ENCODE peak calls at places on chromosomes 1 and 21, in nine cellular contexts. L is cardiac fibroblast; H is mammary epithelial cell; C is breast epithelium; Y is HFFc6; A is GM06990; R is Caco-2; V is endothelial cell; E is CD4-positive, alpha-beta T cell. P is an unnamed sample.

GRCh38 chr1:231919900-231920299 is 293.3 kb downstream of the DISC1 start:
- DNase-seq in L (no peak), H (no peak), C (no peak), Y (no peak), A (no peak), R (no peak), V (no peak), E (no peak), P (no peak)

GRCh38 chr1:9877962-9878361 is 32.1 kb downstream of the CTNNBIP1 start:
- DNase-seq in L (no peak), H (peak; percentile 81), C (peak; percentile 62), Y (no peak), A (no peak), R (no peak), V (no peak), E (no peak), P (peak; percentile 75)

GRCh38 chr1:19825298-19825697 is 10.2 kb upstream of the RNF186 start:
- DNase-seq in L (no peak), H (no peak), C (no peak), Y (no peak), A (no peak), R (no peak), V (no peak), E (no peak), P (no peak)

GRCh38 chr21:44006017-44006624 is 6.0 kb upstream of the TRAPPC10 start:
- DNase-seq in L (peak; percentile 92), H (peak; percentile 88), C (no peak), Y (peak; percentile 90), A (no peak), R (no peak), V (no peak), E (no peak), P (peak; percentile 72)

GRCh38 chr21:41346758-41347157 is 15.1 kb upstream of the MX2 start:
- DNase-seq in L (no peak), H (no peak), C (no peak), Y (no peak), A (no peak), R (no peak), V (no peak), E (no peak), P (no peak)

GRCh38 chr1:116806245-116806644 is 52.0 kb downstream of the CD2 start:
- DNase-seq in L (no peak), H (no peak), C (no peak), Y (no peak), A (peak; percentile 44), R (no peak), V (no peak), E (no peak), P (no peak)

GRCh38 chr1:96362623-96363022 is 359.0 kb upstream of the PTBP2 start:
- DNase-seq in L (peak; percentile 93), H (peak; percentile 98), C (no peak), Y (peak; percentile 97), A (no peak), R (no peak), V (no peak), E (no peak), P (peak; percentile 97)

GRCh38 chr1:56908619-56909340 is 54.2 kb downstream of the C8A start:
- DNase-seq in L (peak; percentile 76), H (no peak), C (no peak), Y (no peak), A (no peak), R (no peak), V (no peak), E (no peak), P (peak; percentile 3)

GRCh38 chr1:15902882-15903281 is 55.4 kb downstream of the SPEN start:
- DNase-seq in L (peak; percentile 49), H (peak; percentile 68), C (no peak), Y (peak; percentile 88), A (no peak), R (no peak), V (no peak), E (no peak), P (no peak)

GRCh38 chr1:67888707-67889106 is 55.4 kb upstream of the GNG12 start:
- DNase-seq in L (peak; percentile 29), H (peak; percentile 14), C (no peak), Y (peak; percentile 11), A (no peak), R (no peak), V (no peak), E (no peak), P (no peak)

GRCh38 chr1:174433451-174433850 is 14.3 kb upstream of the GPR52 start:
- DNase-seq in L (peak; percentile 18), H (peak; percentile 62), C (no peak), Y (peak; percentile 50), A (no peak), R (no peak), V (no peak), E (no peak), P (peak; percentile 20)

GRCh38 chr1:198771562-198772153 is 132.8 kb downstream of the PTPRC start:
- DNase-seq in L (peak; percentile 76), H (no peak), C (no peak), Y (peak; percentile 8), A (peak; percentile 28), R (peak; percentile 44), V (peak; percentile 52), E (no peak), P (peak; percentile 70)

GRCh38 chr1:55384589-55385136 is 169.5 kb upstream of the USP24 start:
- DNase-seq in L (no peak), H (no peak), C (no peak), Y (no peak), A (no peak), R (no peak), V (no peak), E (no peak), P (no peak)

GRCh38 chr1:85022700-85023099 is 25.6 kb downstream of the MCOLN3 start:
- DNase-seq in L (no peak), H (no peak), C (no peak), Y (no peak), A (no peak), R (no peak), V (no peak), E (no peak), P (no peak)

GRCh38 chr1:181104042-181104789 is 15.7 kb downstream of the IER5 start:
- DNase-seq in L (no peak), H (no peak), C (peak; percentile 52), Y (no peak), A (no peak), R (no peak), V (no peak), E (no peak), P (peak; percentile 53)

GRCh38 chr1:181106022-181106312 is 17.5 kb downstream of the IER5 start:
- DNase-seq in L (no peak), H (no peak), C (no peak), Y (no peak), A (no peak), R (no peak), V (no peak), E (no peak), P (no peak)

GRCh38 chr1:181104790-181105133 is 16.3 kb downstream of the IER5 start:
- DNase-seq in L (no peak), H (no peak), C (no peak), Y (no peak), A (no peak), R (peak; percentile 73), V (peak; percentile 59), E (no peak), P (no peak)

GRCh38 chr1:181106479-181106878 is 18.0 kb downstream of the IER5 start:
- DNase-seq in L (no peak), H (no peak), C (no peak), Y (no peak), A (no peak), R (no peak), V (no peak), E (no peak), P (no peak)

GRCh38 chr1:181105134-181106021 is 16.9 kb downstream of the IER5 start:
- DNase-seq in L (peak; percentile 94), H (peak; percentile 85), C (peak; percentile 91), Y (peak; percentile 86), A (peak; percentile 93), R (peak; percentile 93), V (peak; percentile 94), E (peak; percentile 89), P (peak; percentile 95)
- TF ChIP-seq CTCF in L (no peak), H (no peak), C (no peak), Y (no peak), A (no peak), R (no peak), V (no peak), E (peak; percentile 1), P (no peak)

DNA sequence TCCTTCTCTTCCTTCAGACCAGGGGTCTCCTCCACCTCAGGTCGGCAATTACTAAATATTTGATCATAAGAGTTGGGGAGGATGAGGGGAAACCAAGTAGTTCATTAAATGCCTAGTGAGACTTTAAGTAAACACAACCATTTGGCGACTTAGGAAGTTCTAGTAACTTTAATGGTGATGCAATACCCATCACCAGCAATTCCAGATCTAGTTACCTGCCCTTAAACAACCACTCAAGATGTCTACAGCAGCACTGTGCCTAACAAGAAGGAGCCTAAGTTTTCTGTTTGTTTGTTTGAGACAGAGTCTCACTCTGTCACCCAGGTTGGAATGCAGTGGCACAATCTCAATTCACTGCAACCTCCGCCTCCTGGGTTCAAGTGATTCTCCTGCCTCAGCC is 56.6 kb upstream of the L1TD1 start:
- DNase-seq in L (no peak), H (no peak), C (no peak), Y (no peak), A (no peak), R (no peak), V (no peak), E (no peak), P (no peak)
- TF ChIP-seq CTCF in L (no peak), H (no peak), C (no peak), Y (no peak), A (no peak), R (no peak), V (no peak), E (no peak), P (no peak)

GRCh38 chr1:221174598-221174997 is 295.4 kb downstream of the HLX start:
- DNase-seq in L (peak; percentile 25), H (no peak), C (no peak), Y (no peak), A (no peak), R (no peak), V (no peak), E (no peak), P (no peak)
- TF ChIP-seq CTCF in L (peak; percentile 24), H (no peak), C (no peak), Y (no peak), A (peak; percentile 23), R (no peak), V (no peak), E (no peak), P (no peak)

GRCh38 chr1:29258189-29258973 is 22.1 kb downstream of the PTPRU start:
- DNase-seq in L (no peak), H (peak; percentile 46), C (no peak), Y (no peak), A (no peak), R (no peak), V (no peak), E (no peak), P (no peak)

GRCh38 chr1:29256979-29257804 is 20.9 kb downstream of the PTPRU start:
- DNase-seq in L (peak; percentile 66), H (peak; percentile 14), C (no peak), Y (no peak), A (no peak), R (no peak), V (no peak), E (no peak), P (peak; percentile 65)

GRCh38 chr1:29258974-29259801 is 22.9 kb downstream of the PTPRU start:
- DNase-seq in L (no peak), H (no peak), C (no peak), Y (no peak), A (no peak), R (no peak), V (peak; percentile 31), E (no peak), P (no peak)

GRCh38 chr1:29259802-29260441 is 23.6 kb downstream of the PTPRU start:
- DNase-seq in L (no peak), H (no peak), C (no peak), Y (no peak), A (no peak), R (no peak), V (peak; percentile 46), E (no peak), P (no peak)

GRCh38 chr1:29260531-29260930 is 24.2 kb downstream of the PTPRU start:
- DNase-seq in L (no peak), H (no peak), C (no peak), Y (no peak), A (no peak), R (no peak), V (no peak), E (no peak), P (no peak)
- TF ChIP-seq CTCF in L (no peak), H (no peak), C (no peak), Y (no peak), A (no peak), R (no peak), V (no peak), E (no peak), P (no peak)

P was measured in MCF 10A.